ENCODE peak calls at places on chromosomes 1 and 21, in eight cellular contexts. C is NB4, Y is transverse colon, Q is lower leg skin, E is stomach, H is right lobe of liver, V is IMR-90, L is testis. D is an unnamed sample.

GRCh38 chr1:233639611-233640010 is 25.7 kb downstream of the KCNK1 start:
- DNase-seq in C (no peak), Y (no peak), Q (no peak), E (no peak), H (no peak), V (peak; percentile 9), L (no peak), D (no peak)

GRCh38 chr1:156214024-156214748 is 1.4 kb downstream of the PMF1 start:
- DNase-seq in C (no peak), Y (no peak), Q (no peak), E (no peak), H (no peak), V (peak; percentile 41), L (no peak), D (no peak)

GRCh38 chr21:36773111-36773510 is 74.2 kb downstream of the SIM2 start:
- DNase-seq in C (no peak), Y (peak; percentile 82), Q (peak; percentile 86), E (peak; percentile 96), H (peak; percentile 94), V (peak; percentile 89), L (peak; percentile 80), D (no peak)

GRCh38 chr1:200967693-200968468 is 55.6 kb downstream of the KIF21B start:
- DNase-seq in C (no peak), Y (no peak), Q (no peak), E (no peak), H (no peak), V (no peak), L (no peak), D (no peak)

GRCh38 chr1:227370463-227371254 is 52.4 kb upstream of the CDC42BPA start:
- DNase-seq in C (no peak), Y (no peak), Q (no peak), E (no peak), H (no peak), V (peak; percentile 18), L (no peak), D (no peak)

GRCh38 chr1:109890115-109890953 is 20.3 kb upstream of the CSF1 start:
- DNase-seq in C (no peak), Y (no peak), Q (no peak), E (no peak), H (no peak), V (no peak), L (no peak), D (no peak)

GRCh38 chr1:54768093-54768492 is 3.8 kb upstream of the PARS2 start:
- DNase-seq in C (peak; percentile 34), Y (peak; percentile 28), Q (no peak), E (peak; percentile 29), H (no peak), V (peak; percentile 13), L (peak; percentile 34), D (no peak)

GRCh38 chr1:233598891-233599541 is 14.9 kb upstream of the KCNK1 start:
- DNase-seq in C (no peak), Y (no peak), Q (no peak), E (no peak), H (no peak), V (no peak), L (no peak), D (no peak)

GRCh38 chr1:201370500-201370899 is 7.0 kb downstream of the TNNT2 start:
- DNase-seq in C (no peak), Y (no peak), Q (no peak), E (no peak), H (no peak), V (no peak), L (no peak), D (no peak)

GRCh38 chr1:108829498-108829916 is 27.4 kb downstream of the AKNAD1 start:
- DNase-seq in C (no peak), Y (no peak), Q (peak; percentile 79), E (no peak), H (peak; percentile 88), V (peak; percentile 76), L (no peak), D (no peak)

GRCh38 chr21:42566524-42567180 is 53.0 kb downstream of the SLC37A1 start:
- DNase-seq in C (no peak), Y (peak; percentile 3), Q (peak; percentile 74), E (peak; percentile 24), H (peak; percentile 44), V (no peak), L (peak; percentile 3), D (no peak)

GRCh38 chr21:26433386-26433785 is 139.7 kb downstream of the CYYR1 start:
- DNase-seq in C (no peak), Y (no peak), Q (no peak), E (no peak), H (no peak), V (no peak), L (no peak), D (no peak)

GRCh38 chr1:160494620-160495019 is 28.4 kb downstream of the SLAMF6 start:
- DNase-seq in C (peak; percentile 32), Y (no peak), Q (no peak), E (peak; percentile 28), H (peak; percentile 55), V (no peak), L (no peak), D (no peak)

GRCh38 chr1:20507248-20507563 is 745 bp downstream of the MUL1 start:
- DNase-seq in C (no peak), Y (no peak), Q (no peak), E (no peak), H (no peak), V (no peak), L (no peak), D (no peak)

GRCh38 chr1:20505488-20505887 is 2.5 kb downstream of the MUL1 start:
- DNase-seq in C (no peak), Y (no peak), Q (no peak), E (no peak), H (no peak), V (no peak), L (no peak), D (no peak)

GRCh38 chr1:20511518-20512428 is 3.8 kb upstream of the MUL1 start:
- DNase-seq in C (no peak), Y (no peak), Q (no peak), E (no peak), H (no peak), V (no peak), L (no peak), D (no peak)

GRCh38 chr1:20508411-20508771 is 440 bp upstream of the MUL1 start:
- DNase-seq in C (no peak), Y (no peak), Q (no peak), E (no peak), H (no peak), V (no peak), L (no peak), D (no peak)

GRCh38 chr1:20507564-20508410 is at the start of gene MUL1:
- DNase-seq in C (peak; percentile 92), Y (peak; percentile 98), Q (peak; percentile 99), E (peak; percentile 96), H (peak; percentile 96), V (peak; percentile 92), L (peak; percentile 97), D (peak; percentile 58)
- TF ChIP-seq POLR2A in C (peak; percentile 59), Y (peak; percentile 72), Q (no peak), E (peak; percentile 40), H (peak; percentile 68), V (peak; percentile 72), L (peak; percentile 51), D (no peak)

DNA sequence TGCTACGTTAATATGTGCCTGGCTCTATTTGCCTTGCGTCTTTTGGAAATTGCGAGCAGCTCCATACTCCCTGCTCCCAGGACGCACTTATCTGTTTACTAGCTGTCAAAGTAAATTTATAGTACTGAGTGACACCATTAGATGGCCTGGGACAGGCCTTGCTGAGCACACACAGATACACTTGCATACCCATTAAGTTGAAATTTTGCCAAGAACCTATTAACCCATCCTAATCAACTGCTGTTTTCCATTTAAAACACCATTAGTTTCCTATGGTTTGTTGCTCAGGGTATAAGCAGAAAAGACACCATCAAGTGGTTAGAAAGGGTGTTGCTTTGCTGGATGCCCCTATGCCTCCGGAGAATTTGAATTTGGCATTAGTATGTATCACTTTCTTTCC is 187.3 kb downstream of the SLC44A5 start:
- DNase-seq in C (no peak), Y (no peak), Q (no peak), E (no peak), H (no peak), V (no peak), L (no peak), D (no peak)
- TF ChIP-seq CTCF in C (no peak), Y (no peak), Q (no peak), E (no peak), H (no peak), V (no peak), L (no peak), D (no peak)

DNA sequence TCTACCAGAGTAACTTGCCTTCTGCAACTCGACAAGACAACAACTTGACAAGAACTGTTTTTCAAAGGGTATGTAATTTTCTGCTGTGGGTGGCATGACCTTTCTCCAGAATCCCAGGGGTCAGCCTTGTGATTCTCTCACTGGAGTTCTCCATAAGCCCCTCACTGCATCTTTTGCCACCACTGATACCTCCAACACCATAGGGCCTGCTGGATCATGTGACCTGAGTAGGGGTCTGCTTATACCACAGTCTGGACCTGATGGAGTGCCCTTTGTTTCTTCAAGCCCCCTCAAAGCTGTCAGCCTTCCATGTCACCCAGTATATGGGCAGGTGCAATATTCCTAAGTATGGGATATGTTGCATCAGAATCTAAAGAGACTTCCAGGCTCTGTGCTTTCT is 31.6 kb upstream of the DIPK1A start:
- DNase-seq in C (no peak), Y (no peak), Q (peak; percentile 20), E (no peak), H (no peak), V (no peak), L (no peak), D (no peak)
- TF ChIP-seq POLR2A in C (no peak), Y (no peak), Q (no peak), E (no peak), H (no peak), V (no peak), L (no peak), D (no peak)

GRCh38 chr1:240171907-240172306 is 80.2 kb downstream of the FMN2 start:
- DNase-seq in C (no peak), Y (no peak), Q (no peak), E (no peak), H (no peak), V (no peak), L (no peak), D (no peak)

GRCh38 chr1:240170806-240171205 is 79.1 kb downstream of the FMN2 start:
- DNase-seq in C (no peak), Y (no peak), Q (no peak), E (no peak), H (no peak), V (no peak), L (peak; percentile 25), D (no peak)

GRCh38 chr1:240164742-240165141 is 73.1 kb downstream of the FMN2 start:
- DNase-seq in C (no peak), Y (no peak), Q (no peak), E (no peak), H (no peak), V (no peak), L (no peak), D (no peak)

GRCh38 chr1:240170245-240170644 is 78.6 kb downstream of the FMN2 start:
- DNase-seq in C (no peak), Y (no peak), Q (no peak), E (no peak), H (no peak), V (no peak), L (no peak), D (no peak)

DNA sequence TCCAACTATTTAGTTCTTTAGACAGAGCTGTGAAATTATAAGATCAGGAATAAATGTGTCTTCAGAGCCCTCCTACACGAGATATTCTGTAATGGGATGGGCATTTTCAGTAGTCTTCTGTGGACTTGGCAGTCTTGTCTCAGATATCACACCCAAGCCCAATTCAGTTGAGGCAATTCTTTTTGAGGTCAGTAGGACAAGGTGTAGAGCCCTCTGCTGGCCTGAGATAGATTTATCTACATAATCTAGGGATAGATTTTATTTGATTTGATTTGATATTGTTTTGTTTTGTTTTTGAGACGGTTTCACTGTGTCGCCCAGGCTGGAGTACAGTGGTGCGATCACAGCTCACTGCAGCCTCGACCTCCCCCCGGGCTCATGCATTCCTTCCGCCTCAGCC is 77.5 kb downstream of the FMN2 start:
- DNase-seq in C (peak; percentile 18), Y (no peak), Q (no peak), E (no peak), H (no peak), V (peak; percentile 31), L (no peak), D (no peak)
- TF ChIP-seq CTCF in C (peak; percentile 9), Y (peak; percentile 23), Q (no peak), E (no peak), H (no peak), V (peak; percentile 40), L (no peak), D (no peak)

D was measured in esophagus squamous epithelium.